ENCODE peak calls at places on chromosomes 13 and 19, in seven cellular contexts. E is cardiac muscle cell, J is IMR-90, P is breast epithelium, X is adrenal gland, G is body of pancreas, S is fibroblast of lung. K is an unnamed sample.

GRCh38 chr13:104522235-104523072 is 1456.2 kb upstream of the SLC10A2 start:
- DNase-seq in E (no peak), J (no peak), P (no peak), X (no peak), G (no peak), S (no peak), K (no peak)

GRCh38 chr19:29215322-29215845 is 2.4 kb upstream of the UQCRFS1 start:
- DNase-seq in E (no peak), J (no peak), P (no peak), X (no peak), G (no peak), S (no peak), K (no peak)

GRCh38 chr13:67355791-67356190 is 125.7 kb upstream of the PCDH9 start:
- DNase-seq in E (no peak), J (no peak), P (no peak), X (no peak), G (no peak), S (no peak), K (no peak)

GRCh38 chr19:10424011-10424637 is 3.8 kb downstream of the PDE4A start:
- DNase-seq in E (peak; percentile 77), J (peak; percentile 68), P (peak; percentile 55), X (peak; percentile 72), G (peak; percentile 82), S (peak; percentile 61), K (peak; percentile 78)

GRCh38 chr13:40505196-40505595 is 161.2 kb downstream of the FOXO1 start:
- DNase-seq in E (no peak), J (no peak), P (no peak), X (no peak), G (no peak), S (no peak), K (no peak)

GRCh38 chr13:27131202-27131623 is 40.4 kb downstream of the USP12 start:
- DNase-seq in E (peak; percentile 47), J (peak; percentile 55), P (no peak), X (no peak), G (no peak), S (no peak), K (no peak)

GRCh38 chr13:43316997-43317396 is 293.6 kb downstream of the DNAJC15 start:
- DNase-seq in E (peak; percentile 71), J (peak; percentile 67), P (no peak), X (peak; percentile 39), G (no peak), S (peak; percentile 68), K (no peak)

GRCh38 chr13:51047434-51048165 is 63.5 kb downstream of the C13orf42 start:
- DNase-seq in E (no peak), J (no peak), P (no peak), X (no peak), G (no peak), S (no peak), K (no peak)

GRCh38 chr19:48190288-48191284 is 20.1 kb downstream of the ZSWIM9 start:
- DNase-seq in E (peak; percentile 79), J (peak; percentile 82), P (peak; percentile 37), X (peak; percentile 83), G (peak; percentile 61), S (peak; percentile 56), K (peak; percentile 95)

DNA sequence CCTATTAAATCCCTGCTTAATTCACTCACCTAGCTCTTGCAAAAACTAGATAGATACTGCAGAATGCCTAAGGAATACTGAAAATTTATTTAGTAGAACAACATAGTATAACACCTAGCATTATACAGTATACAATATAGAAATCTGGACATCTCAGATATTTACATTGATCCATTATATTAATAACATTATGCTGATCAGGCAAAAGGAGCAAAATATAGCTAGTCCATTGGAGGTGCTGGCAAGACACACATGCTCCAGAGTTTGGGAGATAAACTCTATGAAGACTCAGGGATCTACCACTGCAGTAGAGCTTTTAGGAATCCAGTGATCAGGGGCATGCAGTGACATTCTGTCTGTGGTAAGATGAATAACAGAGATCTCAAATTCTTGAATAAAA is 357.6 kb downstream of the TBC1D4 start:
- DNase-seq in E (no peak), J (no peak), P (no peak), X (no peak), G (no peak), S (no peak), K (no peak)
- H3K36me3 ChIP-seq in E (no peaks in the 10 kb centered on the region), J (no peaks in the 10 kb centered on the region), P (no peaks in the 10 kb centered on the region), X (no peaks in the 10 kb centered on the region), G (no peaks in the 10 kb centered on the region), S (no peaks in the 10 kb centered on the region), K (no peaks in the 10 kb centered on the region)

DNA sequence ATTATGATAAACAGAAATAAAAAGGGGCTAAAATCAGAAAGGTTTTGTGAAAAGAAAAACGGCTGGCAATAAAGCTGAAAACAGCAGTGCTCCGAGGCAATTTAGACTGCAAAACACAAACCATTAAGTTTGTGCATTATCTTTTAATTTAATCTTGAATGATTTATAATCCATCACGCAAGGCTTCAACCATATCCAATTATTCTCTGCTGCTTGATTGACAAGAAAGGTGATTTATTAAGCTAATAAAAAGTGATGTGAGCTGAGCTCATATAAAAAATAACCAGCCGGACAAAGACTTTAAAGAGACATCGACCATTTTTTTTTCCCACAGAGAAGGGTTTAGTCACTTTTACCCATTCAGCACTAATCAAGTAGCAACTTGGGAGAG is 33.6 kb downstream of the TSHZ3 start:
- DNase-seq in E (no peak), J (no peak), P (no peak), X (no peak), G (no peak), S (no peak), K (no peak)
- H3K4me1 ChIP-seq in E (peaks cover 16% of the 10 kb centered on the region), J (peaks cover 25% of the 10 kb centered on the region), P (peaks cover 6% of the 10 kb centered on the region), X (peaks cover 41% of the 10 kb centered on the region), G (peaks cover 4% of the 10 kb centered on the region), S (no peaks in the 10 kb centered on the region), K (no peaks in the 10 kb centered on the region)

GRCh38 chr13:106650690-106651205 is 82.8 kb upstream of the ARGLU1 start:
- DNase-seq in E (no peak), J (no peak), P (no peak), X (no peak), G (no peak), S (peak; percentile 60), K (no peak)

GRCh38 chr13:106651442-106651841 is 83.5 kb upstream of the ARGLU1 start:
- DNase-seq in E (no peak), J (no peak), P (no peak), X (no peak), G (no peak), S (peak; percentile 36), K (no peak)

DNA sequence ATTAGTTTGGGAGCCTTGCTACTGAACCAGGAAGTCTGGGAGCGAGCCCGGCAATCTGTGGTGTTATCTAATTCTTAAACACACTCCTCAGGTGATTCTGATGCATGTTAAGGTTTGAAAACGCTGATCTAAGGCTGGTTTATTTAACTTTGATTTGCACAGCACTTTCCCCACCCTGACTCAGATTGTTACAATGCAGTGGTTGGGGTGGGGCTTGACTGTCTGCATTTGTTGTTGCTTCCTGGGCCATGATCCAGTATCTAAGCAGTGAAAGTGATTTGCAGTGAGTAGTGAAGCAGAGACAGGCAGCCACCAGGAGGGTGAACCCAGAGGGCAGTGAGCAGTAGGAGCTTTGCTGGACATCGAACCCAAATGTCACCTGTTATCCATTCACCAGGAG is 81.6 kb upstream of the ARGLU1 start:
- DNase-seq in E (peak; percentile 0), J (peak; percentile 22), P (no peak), X (no peak), G (no peak), S (peak; percentile 47), K (no peak)
- TF ChIP-seq CTCF in E (no peak), J (no peak), P (no peak), X (no peak), G (no peak), S (no peak), K (no peak)

DNA sequence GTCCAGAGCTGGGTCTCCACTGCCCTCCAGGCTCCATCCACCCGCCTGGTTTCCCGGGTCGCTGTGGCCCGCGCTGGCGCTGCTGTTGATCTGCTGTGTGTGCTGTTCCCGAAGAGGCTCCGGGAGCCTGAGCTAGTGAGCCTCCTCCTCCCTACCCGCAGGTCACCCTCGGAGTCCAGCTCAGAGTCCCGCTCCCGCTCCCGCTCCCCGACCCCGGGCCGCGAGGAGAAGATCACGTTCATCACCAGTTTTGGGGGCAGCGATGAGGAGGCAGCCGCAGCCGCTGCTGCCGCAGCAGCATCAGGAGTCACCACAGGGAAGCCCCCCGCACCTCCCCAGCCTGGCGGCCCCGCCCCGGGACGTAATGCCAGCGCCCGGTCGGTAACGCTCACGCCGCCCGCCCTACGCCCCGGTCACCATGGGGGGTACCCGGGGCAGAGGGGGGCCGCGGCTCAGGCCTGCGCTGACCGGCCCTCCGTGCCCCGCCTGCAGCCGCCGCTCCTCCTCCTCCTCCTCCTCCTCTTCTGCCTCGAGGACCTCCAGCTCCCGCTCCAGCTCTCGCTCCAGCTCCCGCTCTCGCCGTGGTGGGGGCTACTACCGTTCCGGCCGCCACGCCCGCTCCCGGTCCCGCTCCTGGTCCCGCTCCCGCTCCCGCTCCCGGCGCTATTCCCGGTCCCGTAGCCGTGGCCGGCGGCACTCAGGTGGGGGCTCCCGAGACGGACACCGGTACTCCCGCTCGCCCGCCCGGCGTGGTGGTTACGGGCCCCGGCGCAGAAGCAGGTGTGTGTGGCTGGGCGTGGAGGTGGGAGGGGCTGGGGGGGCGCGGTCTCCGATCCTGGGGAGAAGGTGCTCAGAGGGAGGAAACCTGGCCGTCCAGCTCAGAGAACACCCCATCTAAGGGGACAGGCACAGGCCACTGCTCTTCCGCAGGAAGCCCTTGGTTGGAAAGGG is 12.2 kb downstream of the ZNF296 start:
- DNase-seq in E (no peak), J (no peak), P (no peak), X (no peak), G (no peak), S (no peak), K (no peak)
- H3K36me3 ChIP-seq in E (peaks cover 41% of the 10 kb centered on the region), J (peaks cover 73% of the 10 kb centered on the region), P (peaks cover 15% of the 10 kb centered on the region), X (no peaks in the 10 kb centered on the region), G (peaks cover 40% of the 10 kb centered on the region), S (peaks cover 51% of the 10 kb centered on the region), K (peaks cover 12% of the 10 kb centered on the region)

DNA sequence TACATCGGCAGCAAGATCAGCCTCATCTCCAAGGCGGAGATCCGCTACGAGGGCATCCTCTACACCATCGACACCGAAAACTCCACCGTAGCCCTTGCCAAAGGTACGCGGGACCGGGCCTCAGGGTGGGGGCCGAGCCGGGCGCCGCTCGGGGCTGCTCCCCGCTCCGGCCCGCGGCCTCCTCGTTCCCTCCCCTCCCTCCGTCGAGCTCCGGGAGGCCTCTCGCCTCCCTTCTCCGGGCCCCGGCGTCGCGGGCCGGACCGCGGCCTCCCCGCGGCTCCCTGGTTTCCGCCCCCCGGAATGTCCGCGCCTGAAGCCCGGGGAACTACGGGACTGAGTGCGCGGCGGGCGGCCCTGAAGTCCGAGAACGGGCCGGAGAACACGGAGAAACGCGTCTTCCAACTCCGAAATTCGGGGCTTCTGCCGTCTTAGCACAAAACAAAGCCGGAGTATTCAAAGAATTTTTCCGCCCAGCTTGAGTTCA is 399 bp downstream of the LSM14A start:
- DNase-seq in E (no peak), J (no peak), P (no peak), X (peak; percentile 30), G (peak; percentile 22), S (no peak), K (no peak)
- H3K4me1 ChIP-seq in E (peaks cover 39% of the 10 kb centered on the region), J (peaks cover 8% of the 10 kb centered on the region), P (no peaks in the 10 kb centered on the region), X (peaks cover 41% of the 10 kb centered on the region), G (peaks cover 52% of the 10 kb centered on the region), S (peaks cover 8% of the 10 kb centered on the region), K (peaks cover 17% of the 10 kb centered on the region)

DNA sequence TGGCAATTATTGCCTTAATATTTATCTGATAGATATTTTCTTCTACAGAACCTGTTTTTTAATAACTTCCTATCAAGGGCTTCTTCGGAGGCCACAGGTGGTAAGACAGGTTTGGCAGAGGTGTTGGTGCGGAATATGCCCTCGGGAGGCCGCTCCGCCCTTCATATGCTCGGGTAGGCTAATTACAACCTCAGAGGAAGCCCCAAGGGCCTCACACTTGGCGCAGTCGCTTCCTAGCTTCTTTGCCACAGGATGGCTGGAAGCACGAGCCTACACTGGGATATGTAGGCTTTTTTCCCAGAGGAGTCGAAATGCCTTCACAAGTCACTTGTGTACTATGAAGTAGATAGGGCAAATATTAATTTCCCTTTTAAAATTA is 68.8 kb downstream of the LMO7 start:
- DNase-seq in E (no peak), J (no peak), P (peak; percentile 56), X (no peak), G (peak; percentile 64), S (no peak), K (peak; percentile 58)
- TF ChIP-seq CTCF in E (no peak), J (no peak), P (no peak), X (no peak), G (no peak), S (no peak), K (no peak)

K was measured in Caco-2.